ENCODE peak calls at places on chromosomes 11 and 22, in six cellular contexts. Y is thoracic aorta, Z is neural progenitor cell, J is DMS153, P is RPMI8226, F is colonic mucosa. V is an unnamed sample.

GRCh38 chr11:120401506-120401905 is 65.3 kb downstream of the ARHGEF12 start:
- DNase-seq in J (no peak), Z (no peak), P (no peak), Y (no peak), F (no peak), V (no peak)

GRCh38 chr11:109911488-109911887 is 181.7 kb upstream of the ZC3H12C start:
- DNase-seq in J (no peak), P (no peak), Z (no peak), F (no peak), Y (no peak), V (no peak)

GRCh38 chr11:114442559-114442958 is 3.3 kb downstream of the REXO2 start:
- DNase-seq in P (no peak), Z (no peak), F (no peak), J (no peak), Y (no peak), V (no peak)

GRCh38 chr22:28143206-28143605 is 224.2 kb upstream of the PITPNB start:
- DNase-seq in Z (no peak), Y (no peak), P (no peak), J (no peak), F (no peak), V (no peak)

GRCh38 chr11:33778682-33779081 is 4.4 kb upstream of the FBXO3 start:
- DNase-seq in P (no peak), Y (no peak), J (no peak), Z (peak; percentile 33), F (no peak), V (no peak)

GRCh38 chr22:19133561-19133960 is 2.5 kb downstream of the TSSK2 start:
- DNase-seq in F (no peak), Y (no peak), Z (no peak), P (no peak), J (no peak), V (no peak)

GRCh38 chr11:116357769-116358544 is 414.8 kb downstream of the BUD13 start:
- DNase-seq in J (no peak), Y (no peak), Z (peak; percentile 93), F (peak; percentile 35), P (peak; percentile 68), V (no peak)

GRCh38 chr11:100878474-100878873 is 191.4 kb downstream of the ARHGAP42 start:
- DNase-seq in F (no peak), Z (no peak), Y (no peak), P (no peak), J (no peak), V (no peak)

GRCh38 chr22:39250838-39251237 is 6.1 kb upstream of the PDGFB start:
- DNase-seq in Z (no peak), Y (no peak), F (no peak), P (no peak), J (no peak), V (no peak)

GRCh38 chr11:40421187-40421586 is 1038.3 kb downstream of the LRRC4C start:
- DNase-seq in J (no peak), P (no peak), Y (no peak), F (no peak), Z (no peak), V (no peak)

GRCh38 chr11:120031612-120032600 is 106.0 kb downstream of the TRIM29 start:
- DNase-seq in Z (no peak), J (no peak), Y (no peak), P (no peak), F (no peak), V (no peak)

GRCh38 chr11:106390078-106390477 is 312.6 kb downstream of the AASDHPPT start:
- DNase-seq in Z (no peak), Y (no peak), F (no peak), J (no peak), P (no peak), V (no peak)

GRCh38 chr22:39898997-39899396 is 1.9 kb upstream of the GRAP2 start:
- DNase-seq in F (no peak), P (no peak), Y (no peak), Z (no peak), J (no peak), V (no peak)

GRCh38 chr11:17314232-17314547 is 37.4 kb upstream of the NCR3LG1 start:
- DNase-seq in Z (no peak), F (no peak), J (no peak), Y (no peak), P (no peak), V (no peak)

GRCh38 chr11:123429851-123430735 is at the start of gene GRAMD1B:
- DNase-seq in Z (peak; percentile 95), Y (no peak), P (peak; percentile 47), J (no peak), F (peak; percentile 38), V (no peak)

GRCh38 chr11:130122141-130122575 is 37.4 kb upstream of the ST14 start:
- DNase-seq in Y (no peak), J (no peak), P (no peak), F (no peak), Z (no peak), V (no peak)

GRCh38 chr11:110587972-110588371 is 124.3 kb downstream of the ARHGAP20 start:
- DNase-seq in Y (no peak), Z (no peak), F (no peak), J (no peak), P (no peak), V (no peak)